ENCODE peak calls at places on chromosomes 13 and 19, in six cellular contexts. C is lower leg skin, B is upper lobe of right lung, Q is sigmoid colon, D is cardiac muscle cell, X is HFF-Myc. O is an unnamed sample.

GRCh38 chr19:42596391-42597071 is 1.8 kb upstream of the CEACAM8 start:
- DNase-seq in C (no peak), B (no peak), Q (no peak), D (peak), X (no peak), O (peak)

GRCh38 chr13:48571121-48571901 is 38.4 kb upstream of the RCBTB2 start:
- DNase-seq in C (no peak), B (no peak), Q (no peak), D (peak), X (peak), O (no peak)

GRCh38 chr13:32314968-32315254 is 252 bp downstream of the ZAR1L start:
- DNase-seq in C (peak), B (no peak), Q (no peak), D (peak), X (no peak), O (peak)

GRCh38 chr13:100438059-100438788 is 150.4 kb downstream of the GGACT start:
- DNase-seq in C (no peak), B (no peak), Q (no peak), D (no peak), X (no peak), O (no peak)

GRCh38 chr19:46950526-46951235 is 69.0 kb upstream of the NPAS1 start:
- DNase-seq in C (no peak), B (no peak), Q (no peak), D (no peak), X (no peak), O (no peak)

GRCh38 chr19:10295847-10296591 is 6.3 kb downstream of the ICAM5 start:
- DNase-seq in C (no peak), B (no peak), Q (no peak), D (peak), X (no peak), O (no peak)

GRCh38 chr13:59750860-59751259 is 412.9 kb downstream of the DIAPH3 start:
- DNase-seq in C (no peak), B (no peak), Q (no peak), D (peak), X (peak), O (peak)

GRCh38 chr13:113366031-113366588 is 2.2 kb upstream of the GRTP1 start:
- DNase-seq in C (no peak), B (no peak), Q (no peak), D (no peak), X (no peak), O (peak)

GRCh38 chr19:47228168-47228936 is 2.6 kb downstream of the BBC3 start:
- DNase-seq in C (peak), B (peak), Q (peak), D (peak), X (no peak), O (peak)

GRCh38 chr19:47618771-47619170 is 9.8 kb downstream of the BICRA start:
- DNase-seq in C (no peak), B (no peak), Q (peak), D (no peak), X (no peak), O (no peak)

GRCh38 chr13:79966039-79966438 is 374.9 kb downstream of the SPRY2 start:
- DNase-seq in C (no peak), B (no peak), Q (no peak), D (no peak), X (no peak), O (peak)

GRCh38 chr13:37914781-37915391 is 45.3 kb upstream of the TRPC4 start:
- DNase-seq in C (no peak), B (no peak), Q (no peak), D (no peak), X (no peak), O (peak)

GRCh38 chr13:21657538-21657937 is 13.3 kb upstream of the FGF9 start:
- DNase-seq in C (no peak), B (no peak), Q (no peak), D (no peak), X (no peak), O (peak)

GRCh38 chr13:101449971-101450748 is 2.3 kb upstream of the ITGBL1 start:
- DNase-seq in C (no peak), B (no peak), Q (no peak), D (no peak), X (peak), O (peak)

GRCh38 chr13:39945226-39945625 is 289.8 kb downstream of the COG6 start:
- DNase-seq in C (no peak), B (no peak), Q (no peak), D (no peak), X (no peak), O (peak)

GRCh38 chr13:112892759-112893569 is 76.0 kb upstream of the MCF2L start:
- DNase-seq in C (no peak), B (no peak), Q (no peak), D (no peak), X (no peak), O (no peak)

DNA sequence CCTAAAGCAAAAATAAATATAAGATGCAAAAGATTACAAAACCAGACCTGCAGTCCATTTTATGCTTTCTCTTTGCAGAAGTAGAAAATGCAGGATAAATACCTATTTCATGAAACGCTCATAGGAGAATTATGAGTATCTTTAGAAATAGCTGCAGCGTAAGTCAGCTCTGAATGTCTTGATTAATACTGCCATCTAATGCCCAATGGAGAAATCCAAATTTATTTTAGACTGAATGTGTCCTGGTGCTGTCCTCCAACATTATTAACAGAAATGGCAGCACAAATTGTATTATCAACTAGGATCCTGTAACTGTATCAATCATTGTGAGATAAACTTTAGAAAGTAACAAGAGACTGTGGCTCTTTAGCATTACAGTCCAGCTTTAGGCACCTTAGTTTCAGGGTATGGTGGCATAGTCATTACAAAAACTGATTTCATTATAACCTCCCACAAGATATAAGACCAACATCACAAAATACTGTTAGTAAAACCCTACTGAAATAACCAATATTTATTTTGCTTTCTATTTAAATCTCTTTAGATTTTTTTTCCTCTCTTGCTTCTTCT is 162.1 kb upstream of the MIR17HG start:
- DNase-seq in C (no peak), B (no peak), Q (no peak), D (peak), X (no peak), O (peak)
- TF ChIP-seq CTCF in C (no peak), B (peak), Q (no peak), D (peak), X (no peak), O (peak)

DNA sequence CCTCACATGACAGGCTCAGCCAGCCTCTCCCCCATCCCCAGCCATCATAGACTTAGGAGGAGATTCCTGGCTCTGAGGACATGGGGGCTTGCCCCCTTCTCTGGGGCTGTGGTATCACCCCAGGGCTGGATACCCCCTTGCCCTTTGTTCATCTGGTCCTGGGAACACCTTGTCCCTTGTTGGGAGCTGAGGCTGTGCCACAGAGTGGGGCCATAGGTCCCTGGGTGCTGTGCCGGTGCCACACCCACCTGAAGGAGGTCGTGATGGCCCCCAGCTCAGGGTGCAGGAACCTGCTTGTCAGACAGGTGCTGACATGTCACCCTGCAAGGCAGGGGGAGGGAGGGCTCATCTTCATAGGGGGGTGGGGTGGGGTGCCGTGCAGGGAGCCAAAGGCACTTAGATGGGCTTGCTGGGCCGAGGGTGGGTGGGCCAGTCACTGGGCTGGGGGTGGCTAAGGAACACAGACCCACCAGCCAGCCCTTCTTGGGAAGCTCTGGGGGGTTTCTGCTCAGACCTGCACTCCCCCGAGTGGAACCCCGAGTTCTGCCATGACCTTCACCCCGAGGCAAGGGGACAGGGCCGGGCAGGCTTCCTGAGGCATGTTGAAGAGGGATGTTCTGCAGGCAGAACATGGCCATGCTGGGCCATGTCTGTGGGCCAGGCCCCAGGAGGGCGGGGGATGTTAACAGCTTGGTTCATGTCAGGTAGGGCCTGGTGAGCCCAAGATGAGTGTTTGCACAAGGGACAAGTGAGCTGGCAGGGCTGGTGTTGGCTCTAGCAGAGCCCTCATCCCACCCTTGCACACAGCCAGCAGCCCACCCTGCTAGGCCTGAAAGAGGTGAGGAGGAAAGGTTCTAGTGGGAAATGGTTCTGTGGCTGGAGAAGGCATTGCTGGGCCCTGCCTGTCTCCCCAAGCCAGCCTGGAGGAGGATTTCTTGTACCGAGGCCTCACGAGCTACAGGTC is 28.0 kb downstream of the TSSK6 start:
- DNase-seq in C (no peak), B (no peak), Q (no peak), D (no peak), X (no peak), O (no peak)
- H3K4me3 ChIP-seq in C (no peak), B (no peak), Q (no peak), D (no peak), X (no peak), O (no peak)

DNA sequence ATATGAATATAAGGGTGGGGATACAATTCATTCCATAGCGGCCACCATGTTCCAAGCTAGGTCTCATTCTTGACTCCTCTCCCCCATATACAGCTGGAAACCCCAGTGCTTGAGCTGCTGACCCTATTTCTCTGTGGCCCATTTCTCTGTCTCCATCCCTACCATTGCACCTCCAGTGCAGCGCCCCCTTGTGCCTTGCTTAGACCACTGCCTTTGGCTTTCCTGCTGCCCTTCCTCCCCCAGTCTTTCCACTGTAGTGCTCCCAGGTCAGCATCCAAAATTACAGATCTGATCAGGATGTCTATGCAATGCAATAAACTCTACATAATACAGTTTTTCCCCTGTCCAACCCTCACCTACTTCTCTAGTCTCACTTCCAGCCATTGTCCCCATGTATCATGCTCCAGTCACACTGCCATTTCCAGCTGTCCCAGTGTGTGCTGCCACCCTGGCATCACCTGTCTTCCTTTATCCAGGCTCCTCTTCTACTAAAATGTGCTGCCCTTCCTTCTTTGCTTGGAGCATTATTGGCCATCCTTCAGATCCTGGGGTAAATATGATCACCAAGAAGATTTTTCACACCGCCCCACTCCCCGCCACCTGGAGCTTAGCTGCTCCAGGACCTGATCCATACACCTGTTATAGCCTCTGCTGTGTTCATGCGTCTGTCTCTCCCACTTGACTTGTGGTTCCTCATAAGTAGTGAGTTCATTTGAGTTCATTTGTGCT is 199.4 kb upstream of the IPO5 start:
- DNase-seq in C (no peak), B (no peak), Q (no peak), D (no peak), X (no peak), O (no peak)
- TF ChIP-seq CTCF in C (no peak), B (no peak), Q (no peak), D (no peak), X (peak), O (no peak)

DNA sequence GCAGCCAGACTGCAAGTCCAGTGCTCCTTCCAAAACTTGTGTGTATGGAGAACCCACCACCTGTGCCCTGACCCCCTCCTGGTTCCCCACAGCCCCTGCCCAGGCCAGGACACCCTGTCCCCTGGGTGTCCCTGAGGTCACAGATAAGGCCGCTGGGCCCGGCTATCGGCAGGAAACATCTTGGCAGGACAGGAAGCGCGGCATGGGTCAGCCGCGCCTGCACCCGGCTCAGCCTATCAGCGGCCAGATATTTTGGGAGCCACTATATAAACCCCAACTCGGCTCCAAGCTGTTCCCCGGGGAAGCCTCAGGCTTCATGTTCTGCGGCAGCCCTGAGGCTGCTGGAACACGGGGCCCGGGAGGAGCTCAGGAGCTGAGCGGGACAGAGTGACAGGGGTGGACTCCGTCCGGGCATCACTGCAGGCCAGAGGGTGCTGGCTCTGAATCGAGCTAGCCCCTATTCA is 60.8 kb downstream of the AP1M1 start:
- DNase-seq in C (peak), B (peak), Q (peak), D (no peak), X (no peak), O (no peak)
- H3K4me3 ChIP-seq in C (no peak), B (peak), Q (no peak), D (no peak), X (no peak), O (no peak)

GRCh38 chr19:7366701-7367420 is 18.1 kb downstream of the ARHGEF18 start:
- DNase-seq in C (no peak), B (no peak), Q (no peak), D (no peak), X (peak), O (peak)
- TF ChIP-seq CTCF in C (no peak), B (peak), Q (peak), D (peak), X (peak), O (peak)

GRCh38 chr19:11355160-11356073 is at the start of gene PLPPR2:
- DNase-seq in C (peak), B (peak), Q (peak), D (peak), X (no peak), O (peak)
- H3K4me3 ChIP-seq in C (peak), B (peak), Q (peak), D (peak), X (peak), O (peak)

GRCh38 chr13:53694814-53695533 is 666.4 kb downstream of the OLFM4 start:
- DNase-seq in C (no peak), B (no peak), Q (no peak), D (no peak), X (no peak), O (no peak)
- TF ChIP-seq CTCF in C (no peak), B (no peak), Q (no peak), D (no peak), X (no peak), O (no peak)

GRCh38 chr19:12801466-12802266 is at the start of the genes PRDX2 and THSD8:
- DNase-seq in C (peak), B (peak), Q (peak), D (peak), X (no peak), O (peak)

GRCh38 chr19:12802267-12803106 is 618 bp downstream of the THSD8 start:
- DNase-seq in C (no peak), B (no peak), Q (no peak), D (no peak), X (no peak), O (no peak)

GRCh38 chr19:12800344-12800732 is 1.3 kb downstream of the PRDX2 start:
- DNase-seq in C (no peak), B (no peak), Q (no peak), D (no peak), X (no peak), O (no peak)

GRCh38 chr19:12800873-12801465 is 631 bp downstream of the PRDX2 start:
- DNase-seq in C (no peak), B (no peak), Q (no peak), D (peak), X (no peak), O (no peak)

DNA sequence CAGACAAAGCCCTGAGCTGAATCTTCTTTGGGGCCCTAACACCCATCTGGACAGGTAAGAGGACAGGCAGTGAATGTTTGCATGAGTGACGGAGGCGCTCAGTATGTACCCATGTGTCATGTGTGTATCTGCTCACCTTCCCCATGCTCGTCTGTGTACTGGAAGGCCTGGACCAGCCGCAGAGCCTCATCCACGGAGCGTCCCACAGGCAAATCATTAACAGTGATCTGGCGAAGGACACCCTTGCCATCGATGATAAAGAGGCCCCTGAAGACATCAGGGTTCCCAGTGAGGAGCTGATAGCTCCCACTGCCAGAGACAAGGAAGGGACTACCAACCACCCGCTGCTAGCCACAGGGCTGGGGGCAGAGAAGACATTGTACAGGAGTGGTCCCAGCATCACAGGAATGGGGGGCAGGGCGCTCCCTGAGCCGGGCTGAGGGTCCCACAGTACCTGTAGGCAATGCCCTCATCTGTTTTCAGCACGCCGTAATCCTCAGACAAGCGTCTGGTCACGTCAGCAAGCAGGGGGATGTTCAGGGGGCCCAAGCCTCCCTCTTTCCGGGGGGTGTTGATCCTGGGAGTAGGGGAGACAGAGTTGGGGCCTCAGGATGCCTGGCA is 1.8 kb downstream of the PRDX2 start:
- DNase-seq in C (no peak), B (no peak), Q (no peak), D (no peak), X (no peak), O (no peak)
- H3K4me3 ChIP-seq in C (no peak), B (no peak), Q (peak), D (no peak), X (peak), O (no peak)

GRCh38 chr19:4557186-4557970 is 2.1 kb downstream of the SEMA6B start:
- DNase-seq in C (no peak), B (no peak), Q (no peak), D (no peak), X (no peak), O (no peak)
- TF ChIP-seq CTCF in C (no peak), B (no peak), Q (no peak), D (peak), X (peak), O (peak)